ENCODE peak calls at places on chromosome 7, in eight cellular contexts. One of them, this sample, is unnamed.

GRCh38 chr7:104548861-104549260 is 220.5 kb downstream of the LHFPL3 start:
- DNase-seq in K562: no peak
- DNase-seq in T-cell: no peak
- DNase-seq in pancreas: no peak
- DNase-seq in HFFc6: no peak
- DNase-seq in SK-N-SH: no peak
- DNase-seq in NCI-H1092 treated with DMSO at 0.1 percent for 48 hours: peak
- DNase-seq in astrocyte of the hippocampus: no peak
- DNase-seq in this sample: no peak

GRCh38 chr7:33716581-33717477 is 188.5 kb upstream of the BMPER start:
- DNase-seq in SK-N-SH: no peak
- DNase-seq in K562: no peak
- DNase-seq in pancreas: no peak
- DNase-seq in HFFc6: peak
- DNase-seq in NCI-H1092 treated with DMSO at 0.1 percent for 48 hours: peak
- DNase-seq in astrocyte of the hippocampus: peak
- DNase-seq in T-cell: no peak
- DNase-seq in this sample: no peak

GRCh38 chr7:139618482-139619366 is 95.2 kb downstream of the CLEC2L start:
- DNase-seq in T-cell: no peak
- DNase-seq in K562: peak
- DNase-seq in SK-N-SH: peak
- DNase-seq in NCI-H1092 treated with DMSO at 0.1 percent for 48 hours: peak
- DNase-seq in pancreas: no peak
- DNase-seq in astrocyte of the hippocampus: peak
- DNase-seq in HFFc6: peak
- DNase-seq in this sample: no peak

GRCh38 chr7:16265863-16266458 is 155.4 kb downstream of the CRPPA start:
- DNase-seq in K562: no peak
- DNase-seq in T-cell: no peak
- DNase-seq in SK-N-SH: no peak
- DNase-seq in astrocyte of the hippocampus: no peak
- DNase-seq in HFFc6: no peak
- DNase-seq in pancreas: no peak
- DNase-seq in NCI-H1092 treated with DMSO at 0.1 percent for 48 hours: no peak
- DNase-seq in this sample: no peak

GRCh38 chr7:99008921-99009530 is 130.7 kb downstream of the TRRAP start:
- DNase-seq in T-cell: no peak
- DNase-seq in astrocyte of the hippocampus: no peak
- DNase-seq in NCI-H1092 treated with DMSO at 0.1 percent for 48 hours: no peak
- DNase-seq in pancreas: no peak
- DNase-seq in K562: no peak
- DNase-seq in SK-N-SH: no peak
- DNase-seq in HFFc6: no peak
- DNase-seq in this sample: no peak

GRCh38 chr7:1149351-1149794 is 10.6 kb downstream of the ZFAND2A start:
- DNase-seq in SK-N-SH: no peak
- DNase-seq in HFFc6: no peak
- DNase-seq in astrocyte of the hippocampus: no peak
- DNase-seq in K562: no peak
- DNase-seq in T-cell: no peak
- DNase-seq in pancreas: no peak
- DNase-seq in NCI-H1092 treated with DMSO at 0.1 percent for 48 hours: no peak
- DNase-seq in this sample: no peak

GRCh38 chr7:88396295-88396947 is 89.7 kb upstream of the STEAP4 start:
- DNase-seq in T-cell: no peak
- DNase-seq in HFFc6: no peak
- DNase-seq in SK-N-SH: no peak
- DNase-seq in NCI-H1092 treated with DMSO at 0.1 percent for 48 hours: no peak
- DNase-seq in K562: no peak
- DNase-seq in pancreas: no peak
- DNase-seq in astrocyte of the hippocampus: no peak
- DNase-seq in this sample: no peak

GRCh38 chr7:87506243-87507180 is 31.0 kb upstream of the ABCB4 start:
- DNase-seq in T-cell: no peak
- DNase-seq in SK-N-SH: peak
- DNase-seq in K562: no peak
- DNase-seq in NCI-H1092 treated with DMSO at 0.1 percent for 48 hours: peak
- DNase-seq in pancreas: no peak
- DNase-seq in HFFc6: peak
- DNase-seq in astrocyte of the hippocampus: peak
- DNase-seq in this sample: no peak

GRCh38 chr7:99953649-99954048 is 22.2 kb downstream of the AZGP1 start:
- DNase-seq in T-cell: no peak
- DNase-seq in SK-N-SH: no peak
- DNase-seq in K562: no peak
- DNase-seq in pancreas: no peak
- DNase-seq in astrocyte of the hippocampus: peak
- DNase-seq in HFFc6: no peak
- DNase-seq in NCI-H1092 treated with DMSO at 0.1 percent for 48 hours: no peak
- DNase-seq in this sample: no peak

GRCh38 chr7:28738384-28738783 is 219.7 kb downstream of the TRIL start:
- DNase-seq in NCI-H1092 treated with DMSO at 0.1 percent for 48 hours: no peak
- DNase-seq in SK-N-SH: no peak
- DNase-seq in T-cell: no peak
- DNase-seq in HFFc6: no peak
- DNase-seq in pancreas: no peak
- DNase-seq in astrocyte of the hippocampus: no peak
- DNase-seq in K562: no peak
- DNase-seq in this sample: no peak

GRCh38 chr7:6621195-6622128 is 6.1 kb downstream of the ZNF853 start:
- DNase-seq in SK-N-SH: no peak
- DNase-seq in NCI-H1092 treated with DMSO at 0.1 percent for 48 hours: no peak
- DNase-seq in pancreas: no peak
- DNase-seq in K562: no peak
- DNase-seq in astrocyte of the hippocampus: no peak
- DNase-seq in HFFc6: no peak
- DNase-seq in T-cell: no peak
- DNase-seq in this sample: no peak

GRCh38 chr7:124784879-124785818 is 19.6 kb upstream of the GPR37 start:
- DNase-seq in astrocyte of the hippocampus: peak
- DNase-seq in HFFc6: peak
- DNase-seq in K562: peak
- DNase-seq in NCI-H1092 treated with DMSO at 0.1 percent for 48 hours: peak
- DNase-seq in T-cell: no peak
- DNase-seq in pancreas: peak
- DNase-seq in SK-N-SH: peak
- DNase-seq in this sample: peak

GRCh38 chr7:107580716-107581383 is 804 bp downstream of the BCAP29 start:
- DNase-seq in T-cell: no peak
- DNase-seq in pancreas: no peak
- DNase-seq in astrocyte of the hippocampus: no peak
- DNase-seq in HFFc6: no peak
- DNase-seq in SK-N-SH: no peak
- DNase-seq in K562: no peak
- DNase-seq in NCI-H1092 treated with DMSO at 0.1 percent for 48 hours: no peak
- DNase-seq in this sample: no peak

GRCh38 chr7:151796091-151796870 is 80.6 kb downstream of the PRKAG2 start:
- DNase-seq in SK-N-SH: no peak
- DNase-seq in T-cell: no peak
- DNase-seq in pancreas: no peak
- DNase-seq in astrocyte of the hippocampus: peak
- DNase-seq in NCI-H1092 treated with DMSO at 0.1 percent for 48 hours: no peak
- DNase-seq in HFFc6: no peak
- DNase-seq in K562: no peak
- DNase-seq in this sample: no peak

GRCh38 chr7:73894851-73895441 is 34.0 kb downstream of the TMEM270 start:
- DNase-seq in T-cell: no peak
- DNase-seq in K562: peak
- DNase-seq in astrocyte of the hippocampus: peak
- DNase-seq in pancreas: peak
- DNase-seq in SK-N-SH: peak
- DNase-seq in NCI-H1092 treated with DMSO at 0.1 percent for 48 hours: no peak
- DNase-seq in HFFc6: peak
- DNase-seq in this sample: no peak

GRCh38 chr7:157415486-157415885 is 78.7 kb downstream of the DNAJB6 start:
- DNase-seq in pancreas: no peak
- DNase-seq in T-cell: no peak
- DNase-seq in HFFc6: no peak
- DNase-seq in K562: no peak
- DNase-seq in astrocyte of the hippocampus: no peak
- DNase-seq in SK-N-SH: no peak
- DNase-seq in NCI-H1092 treated with DMSO at 0.1 percent for 48 hours: no peak
- DNase-seq in this sample: no peak

GRCh38 chr7:139682136-139683013 is 95.4 kb downstream of the HIPK2 start:
- DNase-seq in pancreas: no peak
- DNase-seq in NCI-H1092 treated with DMSO at 0.1 percent for 48 hours: no peak
- DNase-seq in HFFc6: peak
- DNase-seq in astrocyte of the hippocampus: peak
- DNase-seq in SK-N-SH: no peak
- DNase-seq in K562: peak
- DNase-seq in T-cell: no peak
- DNase-seq in this sample: no peak

GRCh38 chr7:41201021-41201420 is 501.9 kb downstream of the INHBA start:
- DNase-seq in K562: no peak
- DNase-seq in HFFc6: no peak
- DNase-seq in T-cell: no peak
- DNase-seq in NCI-H1092 treated with DMSO at 0.1 percent for 48 hours: no peak
- DNase-seq in astrocyte of the hippocampus: no peak
- DNase-seq in pancreas: no peak
- DNase-seq in SK-N-SH: no peak
- DNase-seq in this sample: no peak

GRCh38 chr7:16004661-16005060 is 318.2 kb upstream of the MEOX2 start:
- DNase-seq in NCI-H1092 treated with DMSO at 0.1 percent for 48 hours: no peak
- DNase-seq in T-cell: no peak
- DNase-seq in astrocyte of the hippocampus: no peak
- DNase-seq in SK-N-SH: no peak
- DNase-seq in K562: no peak
- DNase-seq in HFFc6: no peak
- DNase-seq in pancreas: no peak
- DNase-seq in this sample: no peak

GRCh38 chr7:71612892-71613291 is 480.9 kb downstream of the GALNT17 start:
- DNase-seq in astrocyte of the hippocampus: peak
- DNase-seq in NCI-H1092 treated with DMSO at 0.1 percent for 48 hours: peak
- DNase-seq in SK-N-SH: no peak
- DNase-seq in HFFc6: no peak
- DNase-seq in K562: no peak
- DNase-seq in pancreas: no peak
- DNase-seq in T-cell: no peak
- DNase-seq in this sample: no peak

GRCh38 chr7:28629216-28629848 is 217.0 kb downstream of the CREB5 start:
- DNase-seq in NCI-H1092 treated with DMSO at 0.1 percent for 48 hours: no peak
- DNase-seq in T-cell: no peak
- DNase-seq in SK-N-SH: no peak
- DNase-seq in pancreas: no peak
- DNase-seq in HFFc6: peak
- DNase-seq in astrocyte of the hippocampus: peak
- DNase-seq in K562: no peak
- DNase-seq in this sample: no peak

GRCh38 chr7:32164341-32164996 is 94.3 kb upstream of the PDE1C start:
- DNase-seq in HFFc6: peak
- DNase-seq in K562: peak
- DNase-seq in pancreas: peak
- DNase-seq in T-cell: no peak
- DNase-seq in SK-N-SH: peak
- DNase-seq in astrocyte of the hippocampus: peak
- DNase-seq in NCI-H1092 treated with DMSO at 0.1 percent for 48 hours: peak
- DNase-seq in this sample: no peak

GRCh38 chr7:39198556-39198955 is 220.8 kb downstream of the POU6F2 start:
- DNase-seq in SK-N-SH: no peak
- DNase-seq in K562: no peak
- DNase-seq in pancreas: no peak
- DNase-seq in NCI-H1092 treated with DMSO at 0.1 percent for 48 hours: no peak
- DNase-seq in HFFc6: no peak
- DNase-seq in astrocyte of the hippocampus: no peak
- DNase-seq in T-cell: no peak
- DNase-seq in this sample: no peak

GRCh38 chr7:143043391-143043790 is 8.8 kb upstream of the OR6V1 start:
- DNase-seq in NCI-H1092 treated with DMSO at 0.1 percent for 48 hours: no peak
- DNase-seq in SK-N-SH: no peak
- DNase-seq in HFFc6: no peak
- DNase-seq in pancreas: no peak
- DNase-seq in astrocyte of the hippocampus: no peak
- DNase-seq in K562: no peak
- DNase-seq in T-cell: no peak
- DNase-seq in this sample: no peak

GRCh38 chr7:101820703-101821102 is 3.3 kb downstream of the CUX1 start:
- DNase-seq in HFFc6: no peak
- DNase-seq in K562: no peak
- DNase-seq in NCI-H1092 treated with DMSO at 0.1 percent for 48 hours: no peak
- DNase-seq in SK-N-SH: no peak
- DNase-seq in pancreas: no peak
- DNase-seq in astrocyte of the hippocampus: no peak
- DNase-seq in T-cell: no peak
- DNase-seq in this sample: no peak

GRCh38 chr7:108613147-108613948 is 43.7 kb downstream of the DNAJB9 start:
- DNase-seq in astrocyte of the hippocampus: peak
- DNase-seq in NCI-H1092 treated with DMSO at 0.1 percent for 48 hours: peak
- DNase-seq in T-cell: no peak
- DNase-seq in HFFc6: peak
- DNase-seq in pancreas: no peak
- DNase-seq in K562: peak
- DNase-seq in SK-N-SH: peak
- DNase-seq in this sample: peak

GRCh38 chr7:149827089-149827981 is 10.8 kb upstream of the ZNF862 start:
- DNase-seq in pancreas: no peak
- DNase-seq in SK-N-SH: peak
- DNase-seq in T-cell: no peak
- DNase-seq in astrocyte of the hippocampus: no peak
- DNase-seq in HFFc6: no peak
- DNase-seq in NCI-H1092 treated with DMSO at 0.1 percent for 48 hours: peak
- DNase-seq in K562: peak
- DNase-seq in this sample: no peak

GRCh38 chr7:54904130-54904529 is 114.7 kb upstream of the EGFR start:
- DNase-seq in NCI-H1092 treated with DMSO at 0.1 percent for 48 hours: no peak
- DNase-seq in SK-N-SH: no peak
- DNase-seq in T-cell: no peak
- DNase-seq in HFFc6: peak
- DNase-seq in K562: no peak
- DNase-seq in astrocyte of the hippocampus: peak
- DNase-seq in pancreas: no peak
- DNase-seq in this sample: no peak

GRCh38 chr7:46784746-46785145 is 797.2 kb downstream of the TNS3 start:
- DNase-seq in NCI-H1092 treated with DMSO at 0.1 percent for 48 hours: no peak
- DNase-seq in HFFc6: peak
- DNase-seq in K562: no peak
- DNase-seq in pancreas: no peak
- DNase-seq in T-cell: no peak
- DNase-seq in astrocyte of the hippocampus: peak
- DNase-seq in SK-N-SH: no peak
- DNase-seq in this sample: no peak

GRCh38 chr7:91656486-91657237 is 223.8 kb downstream of the MTERF1 start:
- DNase-seq in NCI-H1092 treated with DMSO at 0.1 percent for 48 hours: no peak
- DNase-seq in HFFc6: peak
- DNase-seq in T-cell: no peak
- DNase-seq in K562: no peak
- DNase-seq in pancreas: no peak
- DNase-seq in SK-N-SH: no peak
- DNase-seq in astrocyte of the hippocampus: peak
- DNase-seq in this sample: no peak

GRCh38 chr7:7817748-7818147 is 99.3 kb upstream of the RPA3 start:
- DNase-seq in T-cell: no peak
- DNase-seq in astrocyte of the hippocampus: no peak
- DNase-seq in K562: no peak
- DNase-seq in SK-N-SH: no peak
- DNase-seq in HFFc6: no peak
- DNase-seq in NCI-H1092 treated with DMSO at 0.1 percent for 48 hours: no peak
- DNase-seq in pancreas: no peak
- DNase-seq in this sample: no peak

GRCh38 chr7:137747359-137748031 is 99.3 kb downstream of the DGKI start:
- DNase-seq in NCI-H1092 treated with DMSO at 0.1 percent for 48 hours: no peak
- DNase-seq in pancreas: no peak
- DNase-seq in astrocyte of the hippocampus: no peak
- DNase-seq in HFFc6: no peak
- DNase-seq in K562: no peak
- DNase-seq in SK-N-SH: no peak
- DNase-seq in T-cell: no peak
- DNase-seq in this sample: no peak

GRCh38 chr7:39617010-39617409 is 6.4 kb upstream of the RALA start:
- DNase-seq in NCI-H1092 treated with DMSO at 0.1 percent for 48 hours: no peak
- DNase-seq in pancreas: no peak
- DNase-seq in T-cell: no peak
- DNase-seq in astrocyte of the hippocampus: no peak
- DNase-seq in K562: no peak
- DNase-seq in HFFc6: peak
- DNase-seq in SK-N-SH: no peak
- DNase-seq in this sample: no peak

GRCh38 chr7:115634633-115635032 is 395.9 kb downstream of the TFEC start:
- DNase-seq in SK-N-SH: no peak
- DNase-seq in K562: no peak
- DNase-seq in HFFc6: no peak
- DNase-seq in astrocyte of the hippocampus: no peak
- DNase-seq in T-cell: no peak
- DNase-seq in pancreas: no peak
- DNase-seq in NCI-H1092 treated with DMSO at 0.1 percent for 48 hours: peak
- DNase-seq in this sample: no peak

This sample was measured in GM13976.